ENCODE peak calls at places on chromosomes 12 and 14, in five cellular contexts. I, G, C, O and J are unnamed samples.
A peak's percentile ranks its signal among the peaks of the same experiment; 100 is the strongest.

GRCh38 chr14:53004976-53005375 is 54.1 kb upstream of the FERMT2 start:
- DNase-seq in I (peak; percentile 9), G (no peak), C (no peak), O (no peak), J (no peak)

GRCh38 chr12:23950011-23950774 is 723 bp upstream of the SOX5 start:
- DNase-seq in I (peak; percentile 13), G (no peak), C (peak; percentile 19), O (no peak), J (no peak)

GRCh38 chr12:52395761-52396434 is 10.2 kb downstream of the KRT82 start:
- DNase-seq in I (no peak), G (peak; percentile 27), C (peak; percentile 38), O (peak; percentile 49), J (peak; percentile 33)

GRCh38 chr12:62866451-62867082 is 68.4 kb downstream of the PPM1H start:
- DNase-seq in I (peak; percentile 90), G (no peak), C (no peak), O (no peak), J (peak; percentile 62)

GRCh38 chr14:57051633-57052032 is 217.1 kb downstream of the EXOC5 start:
- DNase-seq in I (no peak), G (no peak), C (no peak), O (no peak), J (no peak)

GRCh38 chr14:78530078-78530477 is 359.9 kb downstream of the NRXN3 start:
- DNase-seq in I (peak; percentile 2), G (no peak), C (peak; percentile 23), O (no peak), J (no peak)

GRCh38 chr12:132279184-132279889 is 50.1 kb downstream of the GALNT9 start:
- DNase-seq in I (no peak), G (no peak), C (peak; percentile 12), O (peak; percentile 61), J (no peak)

GRCh38 chr12:121513464-121514183 is 67.2 kb downstream of the KDM2B start:
- DNase-seq in I (no peak), G (no peak), C (peak; percentile 36), O (peak; percentile 67), J (no peak)

GRCh38 chr12:53061404-53062010 is 11.6 kb downstream of the TNS2 start:
- DNase-seq in I (no peak), G (peak; percentile 80), C (peak; percentile 95), O (peak; percentile 84), J (no peak)

GRCh38 chr12:50220357-50221061 is 53.3 kb upstream of the CERS5 start:
- DNase-seq in I (peak; percentile 50), G (no peak), C (no peak), O (no peak), J (no peak)

GRCh38 chr12:128381961-128382360 is 115.0 kb downstream of the TMEM132C start:
- DNase-seq in I (no peak), G (no peak), C (no peak), O (no peak), J (no peak)

GRCh38 chr12:99067171-99067785 is 422.2 kb downstream of the APAF1 start:
- DNase-seq in I (no peak), G (no peak), C (no peak), O (no peak), J (no peak)

GRCh38 chr12:130134563-130134915 is 27.7 kb upstream of the FZD10 start:
- DNase-seq in I (no peak), G (no peak), C (no peak), O (no peak), J (no peak)

GRCh38 chr12:29782285-29782820 is 1.4 kb downstream of the TMTC1 start:
- DNase-seq in I (peak; percentile 46), G (no peak), C (peak; percentile 15), O (no peak), J (no peak)

GRCh38 chr12:100141998-100142850 is 450 bp downstream of the BLTP3B start:
- DNase-seq in I (peak; percentile 18), G (peak; percentile 62), C (peak; percentile 55), O (peak; percentile 69), J (no peak)

GRCh38 chr12:121637231-121637914 is 11.0 kb downstream of the ORAI1 start:
- DNase-seq in I (no peak), G (peak; percentile 68), C (no peak), O (peak; percentile 59), J (no peak)

GRCh38 chr12:28830491-28830890 is 318.6 kb upstream of the FAR2 start:
- DNase-seq in I (no peak), G (no peak), C (no peak), O (no peak), J (no peak)

GRCh38 chr12:113587720-113588119 is 116.0 kb upstream of the LHX5 start:
- DNase-seq in I (no peak), G (no peak), C (no peak), O (no peak), J (no peak)

GRCh38 chr12:89117448-89118034 is 234.8 kb downstream of the DUSP6 start:
- DNase-seq in I (no peak), G (peak; percentile 34), C (peak; percentile 73), O (no peak), J (no peak)

GRCh38 chr12:67270622-67271021 is 1.5 kb downstream of the CAND1 start:
- DNase-seq in I (no peak), G (no peak), C (no peak), O (no peak), J (no peak)

GRCh38 chr12:3885179-3886094 is 12.2 kb upstream of the PARP11 start:
- DNase-seq in I (peak; percentile 27), G (no peak), C (peak; percentile 18), O (no peak), J (no peak)

GRCh38 chr12:108806350-108806749 is 51.0 kb downstream of the SSH1 start:
- DNase-seq in I (no peak), G (no peak), C (no peak), O (no peak), J (no peak)

GRCh38 chr14:34081576-34082136 is 130.8 kb upstream of the EGLN3 start:
- DNase-seq in I (peak; percentile 62), G (no peak), C (peak; percentile 41), O (no peak), J (no peak)

GRCh38 chr12:44015333-44015941 is 179.6 kb downstream of the TMEM117 start:
- DNase-seq in I (peak; percentile 6), G (no peak), C (no peak), O (no peak), J (peak; percentile 16)

GRCh38 chr12:58414398-58414871 is 473.1 kb downstream of the ATP23 start:
- DNase-seq in I (peak; percentile 35), G (no peak), C (no peak), O (no peak), J (no peak)

GRCh38 chr12:49428652-49429549 is 61.6 kb downstream of the SPATS2 start:
- DNase-seq in I (peak; percentile 52), G (no peak), C (no peak), O (no peak), J (peak; percentile 12)

GRCh38 chr12:63917864-63918742 is 73.6 kb downstream of the SRGAP1 start:
- DNase-seq in I (peak; percentile 93), G (no peak), C (no peak), O (peak; percentile 47), J (peak; percentile 98)

GRCh38 chr12:112466011-112466422 is 47.3 kb downstream of the PTPN11 start:
- DNase-seq in I (no peak), G (no peak), C (no peak), O (no peak), J (no peak)

GRCh38 chr12:11787437-11787836 is 138.0 kb downstream of the ETV6 start:
- DNase-seq in I (no peak), G (no peak), C (no peak), O (no peak), J (no peak)

GRCh38 chr14:62179367-62180018 is 417.3 kb downstream of the SNAPC1 start:
- DNase-seq in I (peak; percentile 81), G (peak; percentile 35), C (peak; percentile 75), O (no peak), J (peak; percentile 68)

GRCh38 chr14:94679106-94679819 is 67.1 kb downstream of the SERPINA3 start:
- DNase-seq in I (peak; percentile 12), G (peak; percentile 8), C (no peak), O (no peak), J (no peak)

GRCh38 chr12:90978117-90978770 is 23.3 kb upstream of the CCER1 start:
- DNase-seq in I (peak; percentile 28), G (no peak), C (no peak), O (no peak), J (no peak)

GRCh38 chr14:23362200-23362599 is 2.8 kb downstream of the EFS start:
- DNase-seq in I (no peak), G (no peak), C (no peak), O (no peak), J (no peak)
- TF ChIP-seq CTCF in I (peak; percentile 51), G (no peak), C (no peak), O (no peak), J (peak; percentile 40)

GRCh38 chr14:105944632-105945610 is 418.5 kb downstream of the TMEM121 start:
- DNase-seq in I (no peak), G (peak; percentile 61), C (peak; percentile 79), O (peak; percentile 86), J (no peak)
- TF ChIP-seq CTCF in I (peak; percentile 7), G (peak; percentile 57), C (peak; percentile 54), O (peak; percentile 55), J (no peak)

GRCh38 chr14:81170829-81171195 is 49.9 kb downstream of the GTF2A1 start:
- DNase-seq in I (no peak), G (no peak), C (no peak), O (no peak), J (no peak)
- TF ChIP-seq CTCF in I (no peak), G (no peak), C (no peak), O (no peak), J (no peak)

DNA sequence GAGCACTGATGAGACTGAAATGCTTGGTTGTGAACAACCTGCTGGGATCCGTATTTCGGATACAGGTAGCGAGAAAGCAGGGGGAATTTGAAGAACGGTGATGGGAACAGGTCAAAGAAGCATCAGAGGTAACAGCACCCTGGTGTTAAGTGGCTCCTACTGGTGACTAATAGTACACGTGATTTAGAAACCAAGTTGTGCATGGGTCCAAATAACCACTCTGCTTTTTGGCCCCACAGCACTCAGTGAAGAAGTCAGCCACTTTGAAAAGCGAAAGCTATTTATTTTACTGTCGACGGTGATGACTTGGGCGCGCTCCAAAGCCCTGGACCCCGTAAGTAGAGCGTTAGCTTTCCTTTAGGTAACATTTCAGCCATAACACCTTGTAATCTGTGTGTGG is 16.7 kb downstream of the AK7 start:
- DNase-seq in I (no peak), G (no peak), C (no peak), O (no peak), J (no peak)
- TF ChIP-seq CTCF in I (no peak), G (no peak), C (no peak), O (no peak), J (no peak)

DNA sequence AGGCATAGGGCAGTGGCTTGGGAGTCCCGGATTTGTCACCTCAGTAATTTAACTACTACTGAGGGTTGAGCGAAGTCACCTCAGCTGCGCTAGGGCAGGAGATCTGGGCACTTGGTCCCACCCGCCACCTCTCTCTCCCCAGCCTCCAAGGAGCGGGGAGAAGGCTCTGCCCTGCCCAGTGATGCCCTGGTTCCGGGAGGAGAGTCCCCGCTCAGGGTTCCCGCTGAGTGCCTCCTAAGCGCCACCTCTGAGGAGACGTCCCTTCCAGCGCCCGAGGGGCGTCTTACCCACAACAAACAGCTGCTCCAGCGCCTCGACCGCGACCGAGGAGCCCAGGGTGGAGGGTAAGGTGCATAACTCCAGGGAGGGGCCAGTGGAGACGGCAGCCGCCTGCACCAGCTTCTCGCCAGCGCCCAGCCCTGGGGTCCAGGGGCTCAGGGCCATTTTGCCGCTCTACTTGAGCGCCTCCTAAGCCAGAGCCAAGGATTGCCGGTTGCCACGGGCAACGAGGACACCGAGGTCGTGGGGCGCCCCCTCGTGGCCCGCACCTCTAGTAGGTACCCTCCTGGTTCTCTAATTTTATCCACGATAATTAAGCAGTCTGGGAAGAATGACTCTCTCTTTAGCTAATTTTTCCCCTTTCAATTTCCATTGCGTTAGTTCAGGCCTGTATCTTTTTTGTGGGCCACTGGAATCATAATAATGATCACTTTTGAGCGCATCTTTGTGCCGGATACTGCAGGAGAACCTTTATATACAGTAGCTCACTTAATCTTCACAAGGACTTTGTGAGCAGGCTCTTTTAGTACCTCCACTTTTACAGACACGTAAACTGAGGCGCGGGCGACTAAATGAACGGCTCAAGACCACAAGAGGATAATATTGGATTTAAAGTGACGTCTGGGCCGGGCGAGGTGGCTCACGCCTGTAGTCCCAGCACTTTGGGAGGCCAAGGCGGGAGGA is at the start of gene CCDC175:
- DNase-seq in I (peak; percentile 71), G (peak; percentile 88), C (peak; percentile 97), O (peak; percentile 88), J (no peak)
- TF ChIP-seq CTCF in I (peak; percentile 89), G (peak; percentile 52), C (peak; percentile 80), O (peak; percentile 72), J (peak; percentile 73)